ENCODE peak calls at places on chromosomes 12 and 14, in five cellular contexts. P is NCI-H510A treated with DMSO at 0.1 percent for 48 hours, R is lower leg skin, I is SW480, D is AG08395. W is an unnamed sample.
A peak's percentile ranks its signal among the peaks of the same experiment; 100 is the strongest.

GRCh38 chr14:67485501-67486095 is 2.9 kb downstream of the TMEM229B start:
- DNase-seq in R (no peak), I (no peak), D (no peak), P (no peak), W (no peak)

GRCh38 chr12:123167329-123167728 is 16.4 kb upstream of the PITPNM2 start:
- DNase-seq in I (no peak), R (no peak), D (no peak), P (no peak), W (no peak)

GRCh38 chr14:64294672-64295413 is 672 bp upstream of the ESR2 start:
- DNase-seq in P (peak; percentile 78), D (peak; percentile 35), R (peak; percentile 90), I (peak; percentile 54), W (peak; percentile 47)

GRCh38 chr12:111274820-111275219 is 94.1 kb downstream of the PHETA1 start:
- DNase-seq in R (no peak), P (no peak), I (no peak), D (peak; percentile 25), W (no peak)

GRCh38 chr12:11805043-11805442 is 155.6 kb downstream of the ETV6 start:
- DNase-seq in P (no peak), R (no peak), D (no peak), I (no peak), W (no peak)

GRCh38 chr12:52380271-52380694 is 5.2 kb downstream of the KRT84 start:
- DNase-seq in P (peak; percentile 29), D (peak; percentile 37), R (no peak), I (peak; percentile 38), W (peak; percentile 37)

GRCh38 chr14:91693342-91693741 is 38.5 kb downstream of the CATSPERB start:
- DNase-seq in R (no peak), D (peak; percentile 4), I (peak; percentile 54), P (no peak), W (peak; percentile 60)

GRCh38 chr12:4383304-4383865 is 3.9 kb upstream of the FGF23 start:
- DNase-seq in P (no peak), D (no peak), R (no peak), I (peak; percentile 42), W (no peak)